ENCODE peak calls at places on chromosomes 4 and X, in six cellular contexts. W is transverse colon, J is nephron progenitor cell, N is NB4, Y is choroid plexus epithelial cell, V is uterus. G is an unnamed sample.
A peak's percentile ranks its signal among the peaks of the same experiment; 100 is the strongest.

GRCh38 chrX:129637217-129638109 is 17.3 kb downstream of the APLN start:
- DNase-seq in W (peak; percentile 71), J (peak; percentile 84), N (peak; percentile 75), Y (peak; percentile 76), V (peak; percentile 69), G (peak; percentile 79)

GRCh38 chrX:154541896-154542722 is 4.5 kb downstream of the G6PD start:
- DNase-seq in W (peak; percentile 49), J (no peak), N (peak; percentile 91), Y (peak; percentile 91), V (peak; percentile 93), G (no peak)

GRCh38 chr4:89563431-89563830 is 255.8 kb upstream of the GPRIN3 start:
- DNase-seq in W (no peak), J (no peak), N (no peak), Y (peak; percentile 28), V (no peak), G (no peak)

GRCh38 chr4:184189966-184190365 is 27.7 kb downstream of the ENPP6 start:
- DNase-seq in W (no peak), J (no peak), N (no peak), Y (no peak), V (no peak), G (no peak)

GRCh38 chr4:4334798-4335520 is 44.9 kb downstream of the ZBTB49 start:
- DNase-seq in W (peak; percentile 75), J (peak; percentile 69), N (peak; percentile 65), Y (peak; percentile 68), V (peak; percentile 24), G (no peak)

GRCh38 chr4:27974339-27974738 is 1113.7 kb downstream of the STIM2 start:
- DNase-seq in W (no peak), J (no peak), N (no peak), Y (no peak), V (no peak), G (no peak)

GRCh38 chr4:6331018-6331417 is 61.4 kb downstream of the WFS1 start:
- DNase-seq in W (peak; percentile 23), J (no peak), N (peak; percentile 75), Y (peak; percentile 47), V (no peak), G (no peak)

GRCh38 chrX:65750674-65751469 is 83.4 kb downstream of the MSN start:
- DNase-seq in W (peak; percentile 21), J (no peak), N (peak; percentile 97), Y (no peak), V (no peak), G (no peak)

GRCh38 chr4:155972098-155972497 is 18.4 kb upstream of the CTSO start:
- DNase-seq in W (no peak), J (no peak), N (peak; percentile 23), Y (peak; percentile 79), V (no peak), G (no peak)

GRCh38 chr4:159290321-159291030 is 187.6 kb downstream of the RAPGEF2 start:
- DNase-seq in W (no peak), J (no peak), N (no peak), Y (peak; percentile 52), V (no peak), G (no peak)

GRCh38 chrX:153226344-153227190 is 47.5 kb downstream of the MAGEA1 start:
- DNase-seq in W (no peak), J (peak; percentile 83), N (peak; percentile 49), Y (peak; percentile 67), V (peak; percentile 28), G (peak; percentile 67)

GRCh38 chrX:30215357-30215843 is at the start of gene MAGEB2:
- DNase-seq in W (no peak), J (no peak), N (peak; percentile 7), Y (no peak), V (no peak), G (no peak)

DNA sequence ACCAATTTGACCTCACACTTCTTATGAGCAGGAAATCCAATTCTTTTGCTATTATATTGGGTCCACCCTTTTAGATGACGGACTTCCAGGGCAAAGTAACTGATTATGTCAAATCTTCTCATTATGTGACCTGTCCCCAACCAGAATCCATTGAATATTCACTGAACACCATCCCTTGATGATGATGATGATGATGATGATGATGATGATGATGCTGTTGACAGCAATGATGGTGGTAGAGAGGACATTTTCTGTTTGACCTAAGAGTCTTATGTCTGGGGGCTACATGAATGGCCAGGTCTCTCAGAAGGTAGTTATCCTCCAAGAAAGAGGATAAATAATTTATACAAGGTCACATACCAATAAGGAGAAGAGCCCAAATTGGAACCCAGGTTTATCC is 5.2 kb downstream of the TCEAL8 start:
- DNase-seq in W (no peak), J (no peak), N (no peak), Y (no peak), V (no peak), G (no peak)
- TF ChIP-seq CTCF in W (no peak), J (no peak), N (no peak), Y (no peak), V (no peak), G (no peak)

GRCh38 chr4:54186371-54186770 is 42.7 kb upstream of the PDGFRA start:
- DNase-seq in W (no peak), J (no peak), N (no peak), Y (no peak), V (no peak), G (no peak)

GRCh38 chr4:54185380-54185779 is 43.7 kb upstream of the PDGFRA start:
- DNase-seq in W (no peak), J (no peak), N (peak; percentile 7), Y (no peak), V (no peak), G (no peak)

GRCh38 chr4:54189140-54189539 is 40.0 kb upstream of the PDGFRA start:
- DNase-seq in W (no peak), J (no peak), N (no peak), Y (peak; percentile 75), V (no peak), G (no peak)

GRCh38 chr4:54185871-54186270 is 43.2 kb upstream of the PDGFRA start:
- DNase-seq in W (no peak), J (no peak), N (no peak), Y (no peak), V (no peak), G (no peak)

DNA sequence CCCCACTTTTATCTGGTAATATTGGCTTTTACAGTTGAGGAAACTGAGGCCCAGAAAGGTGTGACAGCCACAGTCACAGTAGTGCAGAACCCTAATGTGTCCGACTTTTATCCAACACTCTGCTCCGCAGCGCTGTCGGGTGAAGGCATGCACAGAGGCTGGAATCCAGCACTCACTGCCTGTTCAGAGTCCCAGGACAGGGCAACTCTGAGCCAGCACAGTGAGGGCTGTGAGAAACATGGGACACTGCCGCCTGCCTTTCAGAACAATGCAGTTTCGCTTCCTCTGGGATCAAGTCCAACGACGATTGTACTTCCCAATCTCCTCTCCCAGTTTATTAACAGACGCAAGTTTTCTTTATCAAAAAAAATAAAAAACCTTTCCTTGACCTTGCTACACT is 41.9 kb upstream of the PDGFRA start:
- DNase-seq in W (peak; percentile 11), J (no peak), N (no peak), Y (no peak), V (no peak), G (no peak)
- TF ChIP-seq CTCF in W (no peak), J (no peak), N (no peak), Y (no peak), V (no peak), G (no peak)

DNA sequence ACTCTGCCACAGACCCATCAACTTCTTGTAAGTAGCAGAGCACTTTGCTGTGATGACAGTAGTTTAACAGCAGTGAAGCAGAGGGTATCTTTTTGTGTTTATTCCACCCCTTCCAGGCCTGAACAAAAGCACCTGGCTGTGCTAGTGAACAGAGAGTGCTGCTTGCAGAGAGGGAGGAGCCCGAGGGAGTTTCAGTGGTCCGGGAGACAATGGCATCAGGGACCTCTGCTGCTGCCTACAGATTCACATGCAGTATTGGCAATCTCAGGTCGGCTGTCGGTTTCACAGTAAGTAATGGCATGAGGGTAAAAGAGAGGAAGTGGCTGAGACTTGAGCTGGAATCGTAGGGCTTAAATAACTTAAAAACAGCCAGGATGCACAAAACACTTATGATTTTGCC is 755.8 kb downstream of the RPA4 start:
- DNase-seq in W (no peak), J (peak; percentile 8), N (peak; percentile 0), Y (no peak), V (no peak), G (no peak)
- TF ChIP-seq CTCF in W (no peak), J (no peak), N (no peak), Y (no peak), V (no peak), G (no peak)

GRCh38 chr4:13986533-13986932 is 359.0 kb upstream of the BOD1L1 start:
- DNase-seq in W (no peak), J (no peak), N (no peak), Y (no peak), V (no peak), G (no peak)
- TF ChIP-seq CTCF in W (no peak), J (no peak), N (no peak), Y (no peak), V (no peak), G (no peak)

GRCh38 chrX:121254336-121254735 is 206.9 kb downstream of the GLUD2 start:
- DNase-seq in W (no peak), J (no peak), N (peak; percentile 2), Y (peak; percentile 2), V (no peak), G (no peak)
- TF ChIP-seq CTCF in W (no peak), J (no peak), N (peak; percentile 8), Y (peak; percentile 30), V (no peak), G (peak; percentile 41)

GRCh38 chrX:103253608-103254007 is 1.3 kb downstream of the TCEAL8 start:
- DNase-seq in W (no peak), J (no peak), N (no peak), Y (peak; percentile 22), V (no peak), G (no peak)

GRCh38 chrX:103256651-103257050 is 1.7 kb upstream of the TCEAL8 start:
- DNase-seq in W (no peak), J (no peak), N (no peak), Y (no peak), V (no peak), G (no peak)

GRCh38 chrX:103254171-103254824 is 657 bp downstream of the TCEAL8 start:
- DNase-seq in W (peak; percentile 40), J (peak; percentile 71), N (peak; percentile 24), Y (peak; percentile 40), V (peak; percentile 56), G (no peak)

GRCh38 chrX:103254921-103255455 is at the start of gene TCEAL8:
- DNase-seq in W (peak; percentile 82), J (peak; percentile 59), N (peak; percentile 73), Y (peak; percentile 84), V (peak; percentile 87), G (no peak)

GRCh38 chrX:103258275-103258674 is 3.3 kb upstream of the TCEAL8 start:
- DNase-seq in W (no peak), J (no peak), N (no peak), Y (no peak), V (no peak), G (no peak)
- TF ChIP-seq CTCF in W (no peak), J (no peak), N (no peak), Y (no peak), V (no peak), G (no peak)

DNA sequence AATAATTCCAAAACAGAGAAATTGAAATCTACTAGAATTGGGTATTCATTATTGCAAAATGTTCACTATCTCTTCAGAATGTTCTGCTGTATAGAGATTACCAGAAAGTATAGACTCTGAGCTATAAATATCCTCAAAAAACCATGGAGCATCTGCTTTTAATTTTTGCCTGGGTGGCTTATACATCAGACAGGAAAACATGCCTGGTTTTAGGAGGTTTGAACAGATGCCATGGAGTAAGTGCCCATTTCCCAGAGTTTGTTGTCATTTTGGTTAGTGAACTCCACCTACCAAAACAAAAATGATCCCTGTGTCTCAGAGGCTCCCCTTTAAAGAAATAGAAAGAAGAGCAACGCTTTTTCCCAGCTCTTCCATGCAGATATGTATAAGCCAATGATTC is 68.7 kb downstream of the MEPE start:
- DNase-seq in W (no peak), J (no peak), N (no peak), Y (peak; percentile 30), V (no peak), G (no peak)
- TF ChIP-seq CTCF in W (no peak), J (no peak), N (no peak), Y (no peak), V (no peak), G (no peak)

GRCh38 chrX:57817302-57817701 is 93.0 kb downstream of the ZXDA start:
- DNase-seq in W (no peak), J (no peak), N (peak; percentile 4), Y (peak; percentile 8), V (no peak), G (no peak)
- TF ChIP-seq CTCF in W (peak; percentile 23), J (no peak), N (no peak), Y (peak; percentile 35), V (no peak), G (peak; percentile 51)

G was measured in type B pancreatic cell.